ENCODE peak calls at places on chromosomes 2 and 18, in four cellular contexts. R is HepG2, K is SK-N-SH, E is K562. L is an unnamed sample.

GRCh38 chr18:28905509-28905908 is 728.6 kb upstream of the CDH2 start:
- DNase-seq in R (no peak), K (no peak), E (no peak), L (no peak)

GRCh38 chr18:45168883-45169585 is 446.2 kb upstream of the SLC14A2 start:
- DNase-seq in R (no peak), K (no peak), E (no peak), L (no peak)

GRCh38 chr2:62151306-62151638 is 44.6 kb upstream of the B3GNT2 start:
- DNase-seq in R (no peak), K (no peak), E (no peak), L (no peak)

GRCh38 chr18:57210711-57211411 is 64.0 kb downstream of the BOD1L2 start:
- DNase-seq in R (peak), K (no peak), E (no peak), L (no peak)

GRCh38 chr2:193963472-193964119 is 1693.4 kb upstream of the SLC39A10 start:
- DNase-seq in R (peak), K (peak), E (no peak), L (peak)

GRCh38 chr18:2714140-2714539 is 58.6 kb downstream of the SMCHD1 start:
- DNase-seq in R (no peak), K (no peak), E (no peak), L (no peak)

GRCh38 chr2:45134726-45135125 is 125.5 kb upstream of the SIX2 start:
- DNase-seq in R (no peak), K (no peak), E (no peak), L (no peak)

GRCh38 chr18:74152270-74152669 is 3.9 kb downstream of the TIMM21 start:
- DNase-seq in R (no peak), K (no peak), E (no peak), L (no peak)

GRCh38 chr18:59909289-59910036 is 9.7 kb downstream of the PMAIP1 start:
- DNase-seq in R (no peak), K (no peak), E (no peak), L (no peak)

GRCh38 chr2:10439185-10439879 is 8.8 kb downstream of the ODC1 start:
- DNase-seq in R (no peak), K (no peak), E (no peak), L (no peak)

GRCh38 chr2:231364961-231365810 is 30.3 kb upstream of the B3GNT7 start:
- DNase-seq in R (peak), K (peak), E (peak), L (no peak)

GRCh38 chr2:197128897-197129296 is 181.7 kb downstream of the ANKRD44 start:
- DNase-seq in R (no peak), K (no peak), E (no peak), L (no peak)

GRCh38 chr18:35386600-35387366 is 9.6 kb upstream of the ZNF396 start:
- DNase-seq in R (peak), K (peak), E (peak), L (peak)

GRCh38 chr2:10584242-10584753 is 105.5 kb downstream of the NOL10 start:
- DNase-seq in R (peak), K (no peak), E (no peak), L (no peak)

GRCh38 chr2:66405473-66405872 is 29.5 kb upstream of the MEIS1 start:
- DNase-seq in R (no peak), K (no peak), E (no peak), L (no peak)

GRCh38 chr2:218748795-218749429 is 33.0 kb upstream of the CYP27A1 start:
- DNase-seq in R (peak), K (no peak), E (no peak), L (no peak)
- TF ChIP-seq MAX in R (peak), K (no peak), E (no peak), L (no peak)

GRCh38 chr2:174335605-174336402 is 1.1 kb downstream of the SP9 start:
- DNase-seq in R (no peak), K (peak), E (peak), L (no peak)
- H3K9ac ChIP-seq in R (no peak), K (no peak), E (peak), L (no peak)

DNA sequence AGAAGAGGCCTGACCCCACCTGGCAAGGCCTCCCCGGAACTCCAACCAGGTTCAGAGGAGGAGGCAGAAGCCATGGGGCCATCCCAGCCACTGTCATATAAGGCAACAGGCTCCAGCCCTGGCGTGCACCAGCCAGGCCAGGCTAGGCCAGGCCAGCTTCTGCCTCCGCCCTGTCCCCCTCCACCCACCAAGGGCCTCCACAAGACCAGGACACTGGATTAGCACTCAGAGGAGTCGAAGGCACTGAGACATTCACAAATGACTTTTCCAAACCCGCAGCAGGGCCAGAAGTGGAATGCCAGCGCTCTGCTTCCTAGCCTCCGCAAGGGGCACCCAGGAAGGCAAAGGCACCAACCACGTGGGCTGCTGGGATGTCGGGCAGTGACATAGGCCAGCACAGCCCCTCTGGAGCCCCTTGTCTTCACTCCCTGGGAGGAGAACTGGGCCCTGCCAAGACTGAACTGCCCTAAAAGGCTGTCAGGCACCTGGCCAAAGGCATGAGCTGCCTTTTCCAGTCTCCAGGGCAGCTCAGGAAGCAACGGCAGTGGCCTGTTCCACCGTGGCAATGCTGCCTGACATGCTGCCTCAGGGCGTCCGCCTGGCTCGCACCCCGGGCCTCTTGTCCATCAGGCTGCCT is 37.6 kb upstream of the SEMA4C start:
- DNase-seq in R (no peak), K (peak), E (no peak), L (no peak)
- TF ChIP-seq MAX in R (no peak), K (no peak), E (no peak), L (no peak)

GRCh38 chr18:23166863-23167531 is 31.7 kb downstream of the CABLES1 start:
- DNase-seq in R (no peak), K (peak), E (no peak), L (no peak)
- H3K9ac ChIP-seq in R (no peak), K (no peak), E (no peak), L (no peak)

GRCh38 chr2:40130251-40130994 is 321.5 kb downstream of the SLC8A1 start:
- DNase-seq in R (no peak), K (peak), E (no peak), L (no peak)
- TF ChIP-seq MAX in R (no peak), K (no peak), E (no peak), L (no peak)

GRCh38 chr2:15456343-15456742 is 104.8 kb downstream of the NBAS start:
- DNase-seq in R (no peak), K (no peak), E (no peak), L (no peak)
- H3K9ac ChIP-seq in R (no peak), K (no peak), E (no peak), L (no peak)